ENCODE peak calls at places on chromosomes 5 and 9, in five cellular contexts. P is A549, W is upper lobe of right lung, E is pancreas, S is cardiac muscle cell. C is an unnamed sample.

GRCh38 chr5:2284678-2285077 is 402.0 kb upstream of the IRX4 start:
- DNase-seq in P (no peak), E (no peak), S (no peak), W (no peak), C (no peak)

GRCh38 chr5:79499640-79500273 is 14.2 kb downstream of the HOMER1 start:
- DNase-seq in P (no peak), S (no peak), E (no peak), W (no peak), C (no peak)

GRCh38 chr5:95809414-95809960 is 13.0 kb downstream of the GLRX start:
- DNase-seq in P (no peak), S (peak; percentile 79), E (no peak), W (no peak), C (no peak)

GRCh38 chr5:2299388-2300220 is 416.9 kb upstream of the IRX4 start:
- DNase-seq in P (no peak), E (no peak), W (no peak), S (no peak), C (no peak)

GRCh38 chr5:63820557-63820956 is 141.7 kb downstream of the HTR1A start:
- DNase-seq in S (no peak), E (no peak), W (no peak), P (no peak), C (no peak)

GRCh38 chr5:8828596-8829321 is 717.1 kb downstream of the SEMA5A start:
- DNase-seq in P (no peak), E (no peak), W (no peak), S (peak; percentile 32), C (no peak)

GRCh38 chr5:38607930-38608545 is 51.6 kb upstream of the LIFR start:
- DNase-seq in W (no peak), E (no peak), P (no peak), S (peak; percentile 68), C (peak; percentile 67)

GRCh38 chr5:59069438-59070079 is 486.7 kb downstream of the RAB3C start:
- DNase-seq in S (peak; percentile 96), P (peak; percentile 96), E (no peak), W (no peak), C (no peak)

GRCh38 chr5:124663101-124663506 is 83.3 kb downstream of the ZNF608 start:
- DNase-seq in W (no peak), S (no peak), E (no peak), P (no peak), C (peak; percentile 75)

DNA sequence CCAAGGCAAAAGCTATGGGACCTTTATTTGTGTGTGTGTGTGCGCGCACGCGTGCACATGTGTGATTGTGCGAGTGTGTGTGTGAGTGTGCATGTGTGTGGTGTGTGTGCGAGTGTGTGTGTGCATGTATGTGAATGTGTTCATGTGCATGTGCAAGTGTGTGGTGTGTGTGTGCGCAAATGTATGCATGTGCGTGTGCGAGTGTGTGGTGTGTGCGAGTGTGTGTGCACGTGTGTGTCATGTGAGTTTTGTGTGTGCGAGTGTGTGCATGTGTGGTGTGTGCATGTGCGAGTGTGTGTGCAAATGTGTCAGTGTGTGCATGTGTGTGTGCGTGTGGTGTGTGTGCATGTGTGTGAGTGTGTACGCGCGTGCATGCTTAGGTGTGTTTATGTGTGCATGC is 11.1 kb upstream of the GLT6D1 start:
- DNase-seq in S (no peak), P (no peak), E (no peak), W (no peak), C (no peak)
- H3K9me3 ChIP-seq in S (no peaks in the 10 kb centered on the region), P (peaks cover 70% of the 10 kb centered on the region), E (no peaks in the 10 kb centered on the region), W (peaks cover 14% of the 10 kb centered on the region), C (peaks cover 56% of the 10 kb centered on the region)

GRCh38 chr5:181156758-181157157 is 9.4 kb downstream of the OR2V2 start:
- DNase-seq in W (no peak), P (no peak), E (no peak), S (no peak), C (no peak)

GRCh38 chr5:181151146-181151545 is 3.8 kb downstream of the OR2V2 start:
- DNase-seq in S (no peak), W (no peak), E (no peak), P (peak; percentile 56), C (no peak)

GRCh38 chr5:181149806-181150733 is 2.7 kb downstream of the OR2V2 start:
- DNase-seq in W (no peak), E (no peak), S (no peak), P (no peak), C (no peak)

GRCh38 chr5:181152406-181152805 is 5.0 kb downstream of the OR2V2 start:
- DNase-seq in P (peak; percentile 59), S (no peak), W (no peak), E (no peak), C (no peak)

GRCh38 chr5:181153814-181154213 is 6.4 kb downstream of the OR2V2 start:
- DNase-seq in S (no peak), P (no peak), W (no peak), E (no peak), C (no peak)
- H3K4me1 ChIP-seq in S (no peaks in the 10 kb centered on the region), P (peaks cover 4% of the 10 kb centered on the region), W (no peaks in the 10 kb centered on the region), E (no peaks in the 10 kb centered on the region), C (no peaks in the 10 kb centered on the region)

GRCh38 chr5:68919988-68920490 is 173.8 kb upstream of the SLC30A5 start:
- DNase-seq in W (no peak), S (no peak), E (no peak), P (no peak), C (no peak)

GRCh38 chr5:68918306-68918705 is 175.5 kb upstream of the SLC30A5 start:
- DNase-seq in S (no peak), P (no peak), E (no peak), W (no peak), C (no peak)

GRCh38 chr5:68924490-68925145 is 169.2 kb upstream of the SLC30A5 start:
- DNase-seq in W (no peak), E (no peak), P (no peak), S (peak; percentile 95), C (no peak)

GRCh38 chr5:68920888-68921287 is 172.9 kb upstream of the SLC30A5 start:
- DNase-seq in P (no peak), E (peak; percentile 36), W (no peak), S (no peak), C (no peak)

GRCh38 chr5:68922172-68922987 is 171.4 kb upstream of the SLC30A5 start:
- DNase-seq in S (no peak), W (no peak), E (no peak), P (no peak), C (no peak)
- H3K9me3 ChIP-seq in S (no peaks in the 10 kb centered on the region), W (no peaks in the 10 kb centered on the region), E (no peaks in the 10 kb centered on the region), P (peaks cover 7% of the 10 kb centered on the region), C (peaks cover 7% of the 10 kb centered on the region)

GRCh38 chr9:137456061-137456863 is 2.9 kb downstream of the NSMF start:
- DNase-seq in P (no peak), W (peak; percentile 59), E (peak; percentile 35), S (peak; percentile 27), C (no peak)
- H3K4me1 ChIP-seq in P (peaks cover 38% of the 10 kb centered on the region), W (peaks cover 22% of the 10 kb centered on the region), E (peaks cover 22% of the 10 kb centered on the region), S (peaks cover 12% of the 10 kb centered on the region), C (peaks cover 12% of the 10 kb centered on the region)

GRCh38 chr9:10793306-10793705 is 180.5 kb upstream of the PTPRD start:
- DNase-seq in E (no peak), S (no peak), P (no peak), W (no peak), C (no peak)
- H3K9me3 ChIP-seq in E (no peaks in the 10 kb centered on the region), S (no peaks in the 10 kb centered on the region), P (no peaks in the 10 kb centered on the region), W (no peaks in the 10 kb centered on the region), C (no peaks in the 10 kb centered on the region)

GRCh38 chr5:67200809-67201562 is 4.4 kb upstream of the CD180 start:
- DNase-seq in P (no peak), E (no peak), S (no peak), W (no peak), C (no peak)

GRCh38 chr5:67203701-67204074 is 7.1 kb upstream of the CD180 start:
- DNase-seq in P (no peak), S (no peak), W (no peak), E (no peak), C (no peak)

GRCh38 chr5:67204821-67205220 is 8.2 kb upstream of the CD180 start:
- DNase-seq in S (no peak), E (no peak), P (no peak), W (no peak), C (no peak)

GRCh38 chr5:67201897-67202549 is 5.4 kb upstream of the CD180 start:
- DNase-seq in E (no peak), W (no peak), S (no peak), P (no peak), C (no peak)

DNA sequence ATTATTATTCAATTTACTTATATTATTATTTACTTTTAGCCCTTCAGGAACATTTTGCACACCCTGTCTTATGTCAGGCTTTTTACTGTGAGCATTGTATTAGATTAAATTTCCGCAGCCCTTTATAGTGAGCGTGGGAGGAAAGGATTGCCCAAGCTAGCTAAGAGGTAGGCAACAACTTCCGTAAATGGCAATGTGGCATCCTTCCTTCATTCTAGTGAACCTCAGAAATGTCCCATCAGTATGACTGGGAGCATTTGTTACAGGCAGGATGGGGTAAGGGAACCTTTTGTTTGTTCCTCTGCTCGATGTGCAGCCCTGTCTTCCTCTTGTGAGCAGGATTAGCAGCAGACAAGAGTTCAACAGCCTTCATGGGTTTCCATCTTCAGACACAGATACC is 6.2 kb upstream of the CD180 start:
- DNase-seq in W (no peak), S (no peak), P (no peak), E (no peak), C (no peak)
- H3K4me1 ChIP-seq in W (peaks cover 21% of the 10 kb centered on the region), S (no peaks in the 10 kb centered on the region), P (peaks cover 21% of the 10 kb centered on the region), E (peaks cover 10% of the 10 kb centered on the region), C (no peaks in the 10 kb centered on the region)

DNA sequence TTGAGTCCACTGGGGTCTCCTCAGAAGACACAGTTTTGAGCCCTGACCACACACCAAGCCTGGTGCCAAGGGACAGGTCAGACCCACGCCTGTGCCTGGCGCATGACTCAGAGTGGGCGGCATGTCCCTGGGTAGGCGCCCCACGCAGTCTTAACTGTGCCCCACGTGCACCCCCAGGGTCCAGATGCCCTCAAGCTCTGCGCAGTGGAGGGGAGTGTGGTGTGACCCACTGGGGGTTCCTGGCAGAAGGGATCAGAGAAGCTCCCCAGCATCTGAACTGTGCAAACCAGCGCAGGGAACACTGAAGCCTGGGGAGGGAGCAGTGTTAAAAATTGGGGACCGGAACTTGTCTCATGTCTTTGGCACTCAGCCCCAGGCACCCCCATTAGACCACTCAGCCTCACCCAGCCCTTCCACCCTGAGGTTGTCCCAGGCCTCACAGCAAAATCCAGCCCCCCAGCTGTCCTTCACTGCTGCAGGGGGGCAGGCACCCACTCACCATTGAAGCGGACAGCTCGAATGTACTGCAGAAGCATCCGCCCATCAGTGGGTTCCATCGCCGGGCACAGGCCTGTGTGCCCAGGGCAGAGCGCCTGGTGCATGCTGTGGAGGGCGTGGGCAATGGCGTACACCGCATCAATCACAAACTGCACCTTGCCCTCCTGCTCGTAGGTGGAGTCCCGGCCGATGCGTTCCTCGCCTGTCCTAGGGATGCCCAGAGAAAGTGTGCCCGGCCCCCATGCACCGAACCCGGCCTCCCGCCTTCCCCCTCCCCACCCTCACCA is 6.5 kb downstream of the GRM6 start:
- DNase-seq in S (no peak), W (no peak), P (no peak), E (no peak), C (no peak)
- H3K9me3 ChIP-seq in S (no peaks in the 10 kb centered on the region), W (no peaks in the 10 kb centered on the region), P (peaks cover 24% of the 10 kb centered on the region), E (no peaks in the 10 kb centered on the region), C (peaks cover 23% of the 10 kb centered on the region)